ENCODE peak calls at places on chromosomes 11 and 22, in ten cellular contexts. B is iPS DF 19.7; U is stimulated activated CD4-positive, alpha-beta T cell treated with anti-CD3 and anti-CD28 coated beads, Interleukin-2, amount 100 ng/mL, for 48 hours; Z is hepatic stellate cell; P is amniotic stem cell; F is fibroblast of lung; M is NCI-H187; E is NCI-H774; A is cardiac muscle cell; W is astrocyte of the spinal cord. S is an unnamed sample.

GRCh38 chr22:17777005-17777716 is 2.9 kb upstream of the BID start:
- DNase-seq in B (no peak), U (peak), Z (no peak), P (no peak), F (no peak), M (no peak), E (no peak), A (no peak), W (no peak), S (no peak)

GRCh38 chr11:61800331-61801281 is 7.9 kb downstream of the FEN1 start:
- DNase-seq in B (no peak), U (no peak), Z (no peak), P (no peak), F (no peak), M (no peak), E (no peak), A (no peak), W (no peak), S (no peak)

GRCh38 chr11:59216654-59217640 is 4.2 kb upstream of the MPEG1 start:
- DNase-seq in B (no peak), U (no peak), Z (peak), P (no peak), F (peak), M (no peak), E (no peak), A (peak), W (no peak), S (no peak)

GRCh38 chr11:11349870-11350325 is 3.2 kb downstream of the CSNK2A3 start:
- DNase-seq in B (no peak), U (no peak), Z (peak), P (peak), F (peak), M (no peak), E (no peak), A (peak), W (peak), S (no peak)

GRCh38 chr11:130785376-130786110 is 130.7 kb downstream of the SNX19 start:
- DNase-seq in B (peak), U (no peak), Z (no peak), P (no peak), F (peak), M (no peak), E (no peak), A (peak), W (peak), S (no peak)

GRCh38 chr11:763073-763463 is 14.2 kb downstream of the GATD1 start:
- DNase-seq in B (no peak), U (no peak), Z (no peak), P (no peak), F (no peak), M (peak), E (peak), A (no peak), W (no peak), S (peak)

GRCh38 chr11:78802058-78802633 is 227.5 kb upstream of the NARS2 start:
- DNase-seq in B (peak), U (no peak), Z (no peak), P (no peak), F (peak), M (no peak), E (no peak), A (peak), W (peak), S (no peak)

GRCh38 chr22:19213496-19214473 is 35.2 kb upstream of the SLC25A1 start:
- DNase-seq in B (no peak), U (no peak), Z (no peak), P (no peak), F (no peak), M (no peak), E (no peak), A (peak), W (peak), S (no peak)

GRCh38 chr22:27462190-27462589 is 339.4 kb downstream of the MN1 start:
- DNase-seq in B (no peak), U (no peak), Z (no peak), P (no peak), F (no peak), M (no peak), E (no peak), A (no peak), W (peak), S (no peak)

GRCh38 chr11:85809881-85810280 is 1.1 kb downstream of the SYTL2 start:
- DNase-seq in B (no peak), U (no peak), Z (peak), P (peak), F (no peak), M (no peak), E (no peak), A (no peak), W (no peak), S (peak)

GRCh38 chr11:117412653-117413275 is 85.1 kb downstream of the CEP164 start:
- DNase-seq in B (no peak), U (no peak), Z (no peak), P (no peak), F (no peak), M (no peak), E (no peak), A (no peak), W (no peak), S (no peak)

GRCh38 chr11:38163526-38163925 is 1565.5 kb upstream of the RAG2 start:
- DNase-seq in B (no peak), U (no peak), Z (no peak), P (no peak), F (no peak), M (no peak), E (no peak), A (no peak), W (no peak), S (no peak)